ENCODE peak calls at places on chromosome 1, in eight cellular contexts. One of them, this sample, is unnamed.

GRCh38 chr1:167221804-167222610 is 1.3 kb downstream of the POU2F1 start:
- DNase-seq in glutamatergic neuron: peak
- DNase-seq in endothelial cell: peak
- DNase-seq in foreskin fibroblast: peak
- DNase-seq in cardiac fibroblast: peak
- DNase-seq in HFF-Myc: peak
- DNase-seq in AG10803: peak
- DNase-seq in suprapubic skin: peak
- DNase-seq in this sample: peak

GRCh38 chr1:79792212-79792575 is 785.7 kb upstream of the ADGRL4 start:
- DNase-seq in glutamatergic neuron: no peak
- DNase-seq in endothelial cell: no peak
- DNase-seq in foreskin fibroblast: no peak
- DNase-seq in cardiac fibroblast: peak
- DNase-seq in HFF-Myc: no peak
- DNase-seq in AG10803: peak
- DNase-seq in suprapubic skin: no peak
- DNase-seq in this sample: no peak

GRCh38 chr1:33022650-33023200 is 14.0 kb downstream of the AK2 start:
- DNase-seq in glutamatergic neuron: no peak
- DNase-seq in endothelial cell: no peak
- DNase-seq in foreskin fibroblast: no peak
- DNase-seq in cardiac fibroblast: no peak
- DNase-seq in HFF-Myc: no peak
- DNase-seq in AG10803: no peak
- DNase-seq in suprapubic skin: no peak
- DNase-seq in this sample: no peak

GRCh38 chr1:155725142-155725541 is 36.3 kb downstream of the DAP3 start:
- DNase-seq in glutamatergic neuron: no peak
- DNase-seq in endothelial cell: no peak
- DNase-seq in foreskin fibroblast: no peak
- DNase-seq in cardiac fibroblast: no peak
- DNase-seq in HFF-Myc: no peak
- DNase-seq in AG10803: no peak
- DNase-seq in suprapubic skin: no peak
- DNase-seq in this sample: no peak

GRCh38 chr1:116666747-116667576 is 571 bp downstream of the IGSF3 start:
- DNase-seq in glutamatergic neuron: no peak
- DNase-seq in endothelial cell: peak
- DNase-seq in foreskin fibroblast: no peak
- DNase-seq in cardiac fibroblast: no peak
- DNase-seq in HFF-Myc: no peak
- DNase-seq in AG10803: no peak
- DNase-seq in suprapubic skin: no peak
- DNase-seq in this sample: no peak

GRCh38 chr1:203028067-203028783 is 1.9 kb downstream of the PPFIA4 start:
- DNase-seq in glutamatergic neuron: no peak
- DNase-seq in endothelial cell: no peak
- DNase-seq in foreskin fibroblast: no peak
- DNase-seq in cardiac fibroblast: peak
- DNase-seq in HFF-Myc: no peak
- DNase-seq in AG10803: no peak
- DNase-seq in suprapubic skin: no peak
- DNase-seq in this sample: no peak

GRCh38 chr1:95040032-95040525 is 32.7 kb downstream of the ALG14 start:
- DNase-seq in glutamatergic neuron: no peak
- DNase-seq in endothelial cell: no peak
- DNase-seq in foreskin fibroblast: no peak
- DNase-seq in cardiac fibroblast: no peak
- DNase-seq in HFF-Myc: no peak
- DNase-seq in AG10803: no peak
- DNase-seq in suprapubic skin: no peak
- DNase-seq in this sample: no peak

GRCh38 chr1:101993703-101994102 is 3.0 kb downstream of the OLFM3 start:
- DNase-seq in glutamatergic neuron: no peak
- DNase-seq in endothelial cell: no peak
- DNase-seq in foreskin fibroblast: no peak
- DNase-seq in cardiac fibroblast: no peak
- DNase-seq in HFF-Myc: no peak
- DNase-seq in AG10803: no peak
- DNase-seq in suprapubic skin: no peak
- DNase-seq in this sample: no peak

GRCh38 chr1:210252621-210253041 is 20.0 kb downstream of the SERTAD4 start:
- DNase-seq in glutamatergic neuron: peak
- DNase-seq in endothelial cell: peak
- DNase-seq in foreskin fibroblast: no peak
- DNase-seq in cardiac fibroblast: peak
- DNase-seq in HFF-Myc: no peak
- DNase-seq in AG10803: no peak
- DNase-seq in suprapubic skin: peak
- DNase-seq in this sample: no peak

GRCh38 chr1:95287825-95288224 is 53.8 kb downstream of the RWDD3 start:
- DNase-seq in glutamatergic neuron: no peak
- DNase-seq in endothelial cell: no peak
- DNase-seq in foreskin fibroblast: no peak
- DNase-seq in cardiac fibroblast: no peak
- DNase-seq in HFF-Myc: no peak
- DNase-seq in AG10803: no peak
- DNase-seq in suprapubic skin: no peak
- DNase-seq in this sample: no peak

GRCh38 chr1:25760122-25760719 is 39.8 kb upstream of the SELENON start:
- DNase-seq in glutamatergic neuron: no peak
- DNase-seq in endothelial cell: no peak
- DNase-seq in foreskin fibroblast: no peak
- DNase-seq in cardiac fibroblast: no peak
- DNase-seq in HFF-Myc: no peak
- DNase-seq in AG10803: no peak
- DNase-seq in suprapubic skin: no peak
- DNase-seq in this sample: no peak

GRCh38 chr1:154686507-154686906 is 78.5 kb upstream of the ADAR start:
- DNase-seq in glutamatergic neuron: no peak
- DNase-seq in endothelial cell: no peak
- DNase-seq in foreskin fibroblast: no peak
- DNase-seq in cardiac fibroblast: no peak
- DNase-seq in HFF-Myc: no peak
- DNase-seq in AG10803: no peak
- DNase-seq in suprapubic skin: no peak
- DNase-seq in this sample: no peak

GRCh38 chr1:43542515-43543458 is 12.1 kb downstream of the PTPRF start:
- DNase-seq in glutamatergic neuron: no peak
- DNase-seq in endothelial cell: no peak
- DNase-seq in foreskin fibroblast: no peak
- DNase-seq in cardiac fibroblast: no peak
- DNase-seq in HFF-Myc: no peak
- DNase-seq in AG10803: no peak
- DNase-seq in suprapubic skin: no peak
- DNase-seq in this sample: no peak

GRCh38 chr1:29197993-29198392 is 16.3 kb upstream of the SRSF4 start:
- DNase-seq in glutamatergic neuron: no peak
- DNase-seq in endothelial cell: no peak
- DNase-seq in foreskin fibroblast: no peak
- DNase-seq in cardiac fibroblast: no peak
- DNase-seq in HFF-Myc: no peak
- DNase-seq in AG10803: no peak
- DNase-seq in suprapubic skin: no peak
- DNase-seq in this sample: no peak

GRCh38 chr1:171801395-171801990 is 20.0 kb downstream of the METTL13 start:
- DNase-seq in glutamatergic neuron: no peak
- DNase-seq in endothelial cell: peak
- DNase-seq in foreskin fibroblast: no peak
- DNase-seq in cardiac fibroblast: peak
- DNase-seq in HFF-Myc: peak
- DNase-seq in AG10803: peak
- DNase-seq in suprapubic skin: no peak
- DNase-seq in this sample: no peak

GRCh38 chr1:27967884-27968466 is 8.2 kb downstream of the XKR8 start:
- DNase-seq in glutamatergic neuron: no peak
- DNase-seq in endothelial cell: no peak
- DNase-seq in foreskin fibroblast: no peak
- DNase-seq in cardiac fibroblast: no peak
- DNase-seq in HFF-Myc: no peak
- DNase-seq in AG10803: no peak
- DNase-seq in suprapubic skin: no peak
- DNase-seq in this sample: no peak

DNA sequence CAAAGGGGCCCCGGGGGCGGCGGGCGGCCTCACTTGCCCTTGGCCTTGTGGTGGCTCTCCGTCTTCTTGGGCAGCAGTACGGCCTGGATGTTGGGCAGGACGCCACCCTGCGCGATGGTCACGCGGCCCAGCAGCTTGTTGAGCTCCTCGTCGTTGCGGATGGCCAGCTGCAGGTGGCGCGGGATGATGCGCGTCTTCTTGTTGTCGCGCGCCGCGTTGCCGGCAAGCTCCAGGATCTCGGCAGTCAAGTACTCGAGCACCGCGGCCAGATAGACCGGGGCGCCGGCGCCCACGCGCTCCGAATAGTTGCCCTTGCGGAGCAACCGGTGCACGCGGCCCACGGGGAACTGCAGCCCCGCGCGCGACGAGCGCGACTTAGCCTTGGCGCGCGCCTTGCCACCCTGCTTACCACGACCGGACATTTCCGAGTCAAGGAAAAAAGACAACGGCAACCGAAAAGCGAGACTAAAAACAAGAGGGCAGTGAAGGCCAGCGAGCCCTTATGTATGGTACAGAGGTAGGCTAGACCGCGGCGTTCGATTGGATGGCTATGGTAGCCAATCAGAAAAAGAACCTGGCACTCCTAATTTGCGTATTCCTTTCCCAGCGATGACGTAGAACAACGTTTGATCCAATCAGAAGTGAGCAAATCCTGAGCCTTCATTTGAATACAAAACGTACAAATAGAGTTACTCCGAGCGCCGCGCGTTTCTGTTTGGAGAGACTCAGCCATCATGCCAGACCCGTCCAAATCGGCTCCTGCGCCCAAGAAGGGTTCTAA is 29.6 kb upstream of the RNF187 start:
- DNase-seq in glutamatergic neuron: peak
- DNase-seq in endothelial cell: peak
- DNase-seq in foreskin fibroblast: peak
- DNase-seq in cardiac fibroblast: peak
- DNase-seq in HFF-Myc: peak
- DNase-seq in AG10803: peak
- DNase-seq in suprapubic skin: peak
- DNase-seq in this sample: peak
- TF ChIP-seq CTCF in glutamatergic neuron: peak
- TF ChIP-seq CTCF in endothelial cell: peak
- TF ChIP-seq CTCF in foreskin fibroblast: peak
- TF ChIP-seq CTCF in cardiac fibroblast: no peak
- TF ChIP-seq CTCF in HFF-Myc: peak
- TF ChIP-seq CTCF in AG10803: peak
- TF ChIP-seq CTCF in suprapubic skin: no peak
- TF ChIP-seq CTCF in this sample: peak

GRCh38 chr1:3856923-3857790 is at the start of the genes CEP104 and DFFB:
- DNase-seq in glutamatergic neuron: peak
- DNase-seq in endothelial cell: peak
- DNase-seq in foreskin fibroblast: peak
- DNase-seq in cardiac fibroblast: peak
- DNase-seq in HFF-Myc: peak
- DNase-seq in AG10803: peak
- DNase-seq in suprapubic skin: peak
- DNase-seq in this sample: peak
- TF ChIP-seq CTCF in glutamatergic neuron: no peak
- TF ChIP-seq CTCF in endothelial cell: no peak
- TF ChIP-seq CTCF in foreskin fibroblast: no peak
- TF ChIP-seq CTCF in cardiac fibroblast: no peak
- TF ChIP-seq CTCF in HFF-Myc: no peak
- TF ChIP-seq CTCF in AG10803: no peak
- TF ChIP-seq CTCF in suprapubic skin: peak
- TF ChIP-seq CTCF in this sample: peak

DNA sequence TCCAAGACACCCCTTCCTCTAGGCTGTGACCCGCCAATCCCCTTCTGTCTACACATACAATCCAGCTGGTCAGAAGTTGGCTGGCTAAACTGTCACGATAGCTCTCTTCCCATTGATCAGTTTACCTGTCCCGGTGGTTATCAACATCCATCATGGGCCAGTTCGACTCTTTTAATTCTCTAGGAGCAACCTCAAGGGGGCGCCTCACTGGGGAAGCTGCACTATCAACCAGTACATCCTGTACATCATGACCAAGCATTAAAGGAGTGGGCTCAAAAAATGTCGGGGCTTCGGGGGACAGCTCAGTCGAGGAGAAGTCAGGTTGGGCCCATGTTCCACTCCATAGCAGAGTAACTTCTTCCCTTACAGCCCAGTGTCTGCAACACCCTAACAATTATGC is 53.2 kb upstream of the B3GALNT2 start:
- DNase-seq in glutamatergic neuron: peak
- DNase-seq in endothelial cell: peak
- DNase-seq in foreskin fibroblast: no peak
- DNase-seq in cardiac fibroblast: no peak
- DNase-seq in HFF-Myc: no peak
- DNase-seq in AG10803: no peak
- DNase-seq in suprapubic skin: no peak
- DNase-seq in this sample: no peak
- TF ChIP-seq CTCF in glutamatergic neuron: no peak
- TF ChIP-seq CTCF in endothelial cell: peak
- TF ChIP-seq CTCF in foreskin fibroblast: no peak
- TF ChIP-seq CTCF in cardiac fibroblast: no peak
- TF ChIP-seq CTCF in HFF-Myc: peak
- TF ChIP-seq CTCF in AG10803: no peak
- TF ChIP-seq CTCF in suprapubic skin: no peak
- TF ChIP-seq CTCF in this sample: no peak

GRCh38 chr1:168245042-168245441 is 19.2 kb downstream of the SFT2D2 start:
- DNase-seq in glutamatergic neuron: no peak
- DNase-seq in endothelial cell: no peak
- DNase-seq in foreskin fibroblast: no peak
- DNase-seq in cardiac fibroblast: no peak
- DNase-seq in HFF-Myc: no peak
- DNase-seq in AG10803: no peak
- DNase-seq in suprapubic skin: no peak
- DNase-seq in this sample: no peak
- TF ChIP-seq CTCF in glutamatergic neuron: no peak
- TF ChIP-seq CTCF in endothelial cell: no peak
- TF ChIP-seq CTCF in foreskin fibroblast: no peak
- TF ChIP-seq CTCF in cardiac fibroblast: no peak
- TF ChIP-seq CTCF in HFF-Myc: no peak
- TF ChIP-seq CTCF in AG10803: no peak
- TF ChIP-seq CTCF in suprapubic skin: no peak
- TF ChIP-seq CTCF in this sample: no peak

DNA sequence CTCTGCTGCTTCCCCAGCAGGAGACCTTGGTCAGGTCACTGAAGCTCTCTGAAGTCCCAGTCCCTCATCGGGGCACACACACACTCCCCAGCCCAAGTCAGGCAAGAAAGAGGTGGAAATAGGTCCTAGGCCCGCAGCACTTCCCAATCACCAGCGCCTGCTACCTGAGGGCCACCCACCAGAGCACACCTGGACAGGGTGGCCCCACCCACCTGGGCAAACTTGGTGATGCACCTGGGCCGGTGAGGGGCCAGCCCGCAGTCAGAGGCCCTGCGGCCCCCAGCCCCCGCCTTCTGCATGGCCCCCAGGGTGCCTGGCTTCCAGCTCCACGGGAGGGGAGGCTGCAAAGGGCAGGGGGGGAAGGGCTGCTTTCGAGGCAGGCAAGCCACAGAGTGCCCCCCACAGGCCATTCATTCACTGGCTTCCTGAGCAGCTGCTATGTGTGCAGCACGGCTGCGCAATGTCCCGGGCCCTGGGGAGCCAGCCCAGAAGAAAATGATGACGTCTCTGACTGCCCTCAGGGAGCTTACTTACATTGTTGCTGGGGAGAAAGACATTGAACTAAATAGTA is 4.7 kb downstream of the SH2D5 start:
- DNase-seq in glutamatergic neuron: no peak
- DNase-seq in endothelial cell: no peak
- DNase-seq in foreskin fibroblast: no peak
- DNase-seq in cardiac fibroblast: peak
- DNase-seq in HFF-Myc: no peak
- DNase-seq in AG10803: peak
- DNase-seq in suprapubic skin: no peak
- DNase-seq in this sample: no peak
- TF ChIP-seq CTCF in glutamatergic neuron: no peak
- TF ChIP-seq CTCF in endothelial cell: no peak
- TF ChIP-seq CTCF in foreskin fibroblast: no peak
- TF ChIP-seq CTCF in cardiac fibroblast: peak
- TF ChIP-seq CTCF in HFF-Myc: no peak
- TF ChIP-seq CTCF in AG10803: no peak
- TF ChIP-seq CTCF in suprapubic skin: no peak
- TF ChIP-seq CTCF in this sample: no peak